ENCODE peak calls at places on chromosomes 5 and 9, in four cellular contexts. K is endothelial cell, Y is pons, L is NCI-H460. T is an unnamed sample.

GRCh38 chr9:71793386-71794105 is 25.2 kb upstream of the CEMIP2 start:
- DNase-seq in K (peak), Y (no peak), L (no peak), T (no peak)

GRCh38 chr9:38227656-38228055 is 158.6 kb upstream of the SHB start:
- DNase-seq in K (no peak), Y (peak), L (no peak), T (peak)

GRCh38 chr9:5551771-5552170 is 41.4 kb downstream of the PDCD1LG2 start:
- DNase-seq in K (no peak), Y (no peak), L (no peak), T (peak)

GRCh38 chr9:96048116-96048953 is 172.8 kb downstream of the ERCC6L2 start:
- DNase-seq in K (no peak), Y (peak), L (no peak), T (peak)

GRCh38 chr9:113650207-113651131 is 186.9 kb downstream of the RGS3 start:
- DNase-seq in K (peak), Y (no peak), L (no peak), T (no peak)

GRCh38 chr5:6788956-6789649 is 75.9 kb downstream of the TENT4A start:
- DNase-seq in K (no peak), Y (no peak), L (no peak), T (no peak)

GRCh38 chr9:87592554-87593394 is 95.1 kb downstream of the DAPK1 start:
- DNase-seq in K (no peak), Y (no peak), L (no peak), T (no peak)

GRCh38 chr5:849651-850301 is 1.0 kb downstream of the ZDHHC11 start:
- DNase-seq in K (no peak), Y (no peak), L (no peak), T (no peak)

GRCh38 chr5:45542421-45542820 is 153.8 kb downstream of the HCN1 start:
- DNase-seq in K (no peak), Y (no peak), L (no peak), T (no peak)

GRCh38 chr5:67063791-67064190 is 132.8 kb downstream of the CD180 start:
- DNase-seq in K (no peak), Y (no peak), L (peak), T (no peak)

GRCh38 chr9:136075881-136076678 is 19.0 kb downstream of the NACC2 start:
- DNase-seq in K (no peak), Y (no peak), L (no peak), T (no peak)

GRCh38 chr9:133979921-133980863 is 11.9 kb downstream of the VAV2 start:
- DNase-seq in K (no peak), Y (no peak), L (no peak), T (no peak)

GRCh38 chr5:95866431-95867063 is 44.0 kb upstream of the GLRX start:
- DNase-seq in K (no peak), Y (no peak), L (no peak), T (no peak)

GRCh38 chr5:85545129-85545528 is 1072.6 kb upstream of the COX7C start:
- DNase-seq in K (no peak), Y (no peak), L (no peak), T (no peak)

GRCh38 chr5:128353416-128354107 is 184.5 kb downstream of the FBN2 start:
- DNase-seq in K (no peak), Y (no peak), L (no peak), T (no peak)

GRCh38 chr9:108057421-108058136 is 568.0 kb upstream of the KLF4 start:
- DNase-seq in K (no peak), Y (no peak), L (peak), T (peak)

GRCh38 chr9:134033516-134034214 is 8.4 kb downstream of the BRD3OS start:
- DNase-seq in K (no peak), Y (no peak), L (no peak), T (no peak)

GRCh38 chr9:95080961-95081658 is 236.4 kb downstream of the FANCC start:
- DNase-seq in K (no peak), Y (peak), L (no peak), T (peak)

GRCh38 chr5:52824827-52825226 is 37.1 kb downstream of the ITGA1 start:
- DNase-seq in K (no peak), Y (no peak), L (no peak), T (no peak)

GRCh38 chr5:168818586-168818985 is 239.4 kb upstream of the PANK3 start:
- DNase-seq in K (no peak), Y (no peak), L (no peak), T (no peak)

GRCh38 chr5:33299621-33300208 is 141.1 kb upstream of the TARS1 start:
- DNase-seq in K (peak), Y (peak), L (peak), T (peak)

GRCh38 chr9:87869082-87869481 is 13.6 kb upstream of the SPATA31E1 start:
- DNase-seq in K (no peak), Y (no peak), L (no peak), T (no peak)

GRCh38 chr9:99693888-99694287 is 127.8 kb upstream of the NR4A3 start:
- DNase-seq in K (no peak), Y (no peak), L (peak), T (no peak)

GRCh38 chr5:17370651-17371050 is 127.4 kb upstream of the TAF11L2 start:
- DNase-seq in K (no peak), Y (no peak), L (no peak), T (no peak)

GRCh38 chr9:113690055-113690740 is 185.9 kb upstream of the ZNF618 start:
- DNase-seq in K (no peak), Y (no peak), L (no peak), T (no peak)

GRCh38 chr5:174793684-174794328 is 69.4 kb downstream of the MSX2 start:
- DNase-seq in K (peak), Y (peak), L (peak), T (peak)

GRCh38 chr9:109182940-109183798 is 16.1 kb upstream of the FRRS1L start:
- DNase-seq in K (peak), Y (no peak), L (peak), T (no peak)

GRCh38 chr9:127154003-127154389 is 31.6 kb upstream of the ANGPTL2 start:
- DNase-seq in K (no peak), Y (no peak), L (no peak), T (no peak)

GRCh38 chr9:93644397-93645088 is 68.2 kb downstream of the PHF2 start:
- DNase-seq in K (no peak), Y (no peak), L (no peak), T (no peak)

GRCh38 chr5:34655354-34655991 is 655 bp upstream of the RAI14 start:
- DNase-seq in K (peak), Y (peak), L (no peak), T (peak)

GRCh38 chr5:1975898-1976765 is 93.4 kb upstream of the IRX4 start:
- DNase-seq in K (no peak), Y (no peak), L (no peak), T (no peak)

GRCh38 chr9:132994410-132995120 is 16.1 kb downstream of the GFI1B start:
- DNase-seq in K (no peak), Y (no peak), L (no peak), T (no peak)

GRCh38 chr9:4923580-4924544 is 61.2 kb upstream of the JAK2 start:
- DNase-seq in K (no peak), Y (peak), L (peak), T (no peak)

GRCh38 chr5:103120607-103121200 is 603 bp downstream of the PPIP5K2 start:
- DNase-seq in K (no peak), Y (peak), L (no peak), T (peak)

GRCh38 chr9:137496601-137497375 is 37.7 kb upstream of the NSMF start:
- DNase-seq in K (no peak), Y (no peak), L (no peak), T (no peak)